ENCODE peak calls at places on chromosomes 6 and 20, in seven cellular contexts. One of them, this sample, is unnamed.

GRCh38 chr20:14710941-14711340 is 373.5 kb upstream of the FLRT3 start:
- DNase-seq in CD4-positive, alpha-beta memory T cell: no peak
- DNase-seq in heart right ventricle: no peak
- DNase-seq in tibial nerve: no peak
- DNase-seq in HCT116: no peak
- DNase-seq in GM12878: no peak
- DNase-seq in lower lobe of right lung: no peak
- DNase-seq in this sample: no peak

GRCh38 chr6:113936093-113936934 is 34.6 kb downstream of the HDAC2 start:
- DNase-seq in CD4-positive, alpha-beta memory T cell: peak; percentile 34
- DNase-seq in heart right ventricle: peak; percentile 32
- DNase-seq in tibial nerve: peak; percentile 28
- DNase-seq in HCT116: peak; percentile 33
- DNase-seq in GM12878: peak; percentile 24
- DNase-seq in lower lobe of right lung: no peak
- DNase-seq in this sample: no peak

GRCh38 chr6:138105446-138105845 is 1.8 kb downstream of the PERP start:
- DNase-seq in CD4-positive, alpha-beta memory T cell: no peak
- DNase-seq in heart right ventricle: no peak
- DNase-seq in tibial nerve: no peak
- DNase-seq in HCT116: no peak
- DNase-seq in GM12878: no peak
- DNase-seq in lower lobe of right lung: no peak
- DNase-seq in this sample: no peak

GRCh38 chr20:32972181-32973076 is 31.8 kb downstream of the SUN5 start:
- DNase-seq in CD4-positive, alpha-beta memory T cell: peak; percentile 91
- DNase-seq in heart right ventricle: no peak
- DNase-seq in tibial nerve: no peak
- DNase-seq in HCT116: no peak
- DNase-seq in GM12878: peak; percentile 91
- DNase-seq in lower lobe of right lung: no peak
- DNase-seq in this sample: peak; percentile 63

GRCh38 chr6:71886184-71887005 is at the start of gene RIMS1:
- DNase-seq in CD4-positive, alpha-beta memory T cell: no peak
- DNase-seq in heart right ventricle: no peak
- DNase-seq in tibial nerve: no peak
- DNase-seq in HCT116: no peak
- DNase-seq in GM12878: no peak
- DNase-seq in lower lobe of right lung: no peak
- DNase-seq in this sample: no peak

GRCh38 chr20:20393207-20393606 is 25.3 kb downstream of the INSM1 start:
- DNase-seq in CD4-positive, alpha-beta memory T cell: no peak
- DNase-seq in heart right ventricle: no peak
- DNase-seq in tibial nerve: no peak
- DNase-seq in HCT116: no peak
- DNase-seq in GM12878: no peak
- DNase-seq in lower lobe of right lung: no peak
- DNase-seq in this sample: no peak

GRCh38 chr6:8993111-8993510 is 557.8 kb upstream of the SLC35B3 start:
- DNase-seq in CD4-positive, alpha-beta memory T cell: no peak
- DNase-seq in heart right ventricle: no peak
- DNase-seq in tibial nerve: no peak
- DNase-seq in HCT116: no peak
- DNase-seq in GM12878: no peak
- DNase-seq in lower lobe of right lung: no peak
- DNase-seq in this sample: no peak

GRCh38 chr6:45681860-45682488 is 304.2 kb upstream of the SUPT3H start:
- DNase-seq in CD4-positive, alpha-beta memory T cell: peak; percentile 19
- DNase-seq in heart right ventricle: no peak
- DNase-seq in tibial nerve: no peak
- DNase-seq in HCT116: no peak
- DNase-seq in GM12878: peak; percentile 95
- DNase-seq in lower lobe of right lung: peak; percentile 80
- DNase-seq in this sample: no peak

GRCh38 chr6:38131527-38131965 is 312.0 kb downstream of the ZFAND3 start:
- DNase-seq in CD4-positive, alpha-beta memory T cell: no peak
- DNase-seq in heart right ventricle: peak; percentile 30
- DNase-seq in tibial nerve: peak; percentile 16
- DNase-seq in HCT116: no peak
- DNase-seq in GM12878: no peak
- DNase-seq in lower lobe of right lung: no peak
- DNase-seq in this sample: no peak

GRCh38 chr6:170208651-170209353 is 82.1 kb downstream of the DLL1 start:
- DNase-seq in CD4-positive, alpha-beta memory T cell: no peak
- DNase-seq in heart right ventricle: no peak
- DNase-seq in tibial nerve: peak; percentile 3
- DNase-seq in HCT116: no peak
- DNase-seq in GM12878: no peak
- DNase-seq in lower lobe of right lung: no peak
- DNase-seq in this sample: no peak

GRCh38 chr6:92201618-92202017 is 1217.7 kb downstream of the EPHA7 start:
- DNase-seq in CD4-positive, alpha-beta memory T cell: no peak
- DNase-seq in heart right ventricle: no peak
- DNase-seq in tibial nerve: no peak
- DNase-seq in HCT116: no peak
- DNase-seq in GM12878: no peak
- DNase-seq in lower lobe of right lung: no peak
- DNase-seq in this sample: no peak

GRCh38 chr20:2151805-2152727 is 50.4 kb downstream of the STK35 start:
- DNase-seq in CD4-positive, alpha-beta memory T cell: no peak
- DNase-seq in heart right ventricle: no peak
- DNase-seq in tibial nerve: no peak
- DNase-seq in HCT116: no peak
- DNase-seq in GM12878: no peak
- DNase-seq in lower lobe of right lung: no peak
- DNase-seq in this sample: no peak

GRCh38 chr6:34445313-34445860 is 19.5 kb upstream of the RPS10 start:
- DNase-seq in CD4-positive, alpha-beta memory T cell: no peak
- DNase-seq in heart right ventricle: no peak
- DNase-seq in tibial nerve: no peak
- DNase-seq in HCT116: no peak
- DNase-seq in GM12878: no peak
- DNase-seq in lower lobe of right lung: no peak
- DNase-seq in this sample: no peak

GRCh38 chr6:91057689-91058088 is 470.8 kb upstream of the MAP3K7 start:
- DNase-seq in CD4-positive, alpha-beta memory T cell: no peak
- DNase-seq in heart right ventricle: no peak
- DNase-seq in tibial nerve: no peak
- DNase-seq in HCT116: no peak
- DNase-seq in GM12878: no peak
- DNase-seq in lower lobe of right lung: no peak
- DNase-seq in this sample: no peak
- H3K9me3 ChIP-seq in CD4-positive, alpha-beta memory T cell: no peaks in the 10 kb centered on the region
- H3K9me3 ChIP-seq in heart right ventricle: peaks cover 12% of the 10 kb centered on the region
- H3K9me3 ChIP-seq in tibial nerve: no peaks in the 10 kb centered on the region
- H3K9me3 ChIP-seq in HCT116: peaks cover 9% of the 10 kb centered on the region
- H3K9me3 ChIP-seq in GM12878: no peaks in the 10 kb centered on the region
- H3K9me3 ChIP-seq in lower lobe of right lung: no peaks in the 10 kb centered on the region
- H3K9me3 ChIP-seq in this sample: no peaks in the 10 kb centered on the region

GRCh38 chr20:25289886-25290597 is 42.2 kb downstream of the PYGB start:
- DNase-seq in CD4-positive, alpha-beta memory T cell: no peak
- DNase-seq in heart right ventricle: no peak
- DNase-seq in tibial nerve: no peak
- DNase-seq in HCT116: no peak
- DNase-seq in GM12878: no peak
- DNase-seq in lower lobe of right lung: peak; percentile 28
- DNase-seq in this sample: no peak
- H3K9me3 ChIP-seq in CD4-positive, alpha-beta memory T cell: no peaks in the 10 kb centered on the region
- H3K9me3 ChIP-seq in heart right ventricle: no peaks in the 10 kb centered on the region
- H3K9me3 ChIP-seq in tibial nerve: no peaks in the 10 kb centered on the region
- H3K9me3 ChIP-seq in HCT116: no peaks in the 10 kb centered on the region
- H3K9me3 ChIP-seq in GM12878: no peaks in the 10 kb centered on the region
- H3K9me3 ChIP-seq in lower lobe of right lung: no peaks in the 10 kb centered on the region
- H3K9me3 ChIP-seq in this sample: no peaks in the 10 kb centered on the region

DNA sequence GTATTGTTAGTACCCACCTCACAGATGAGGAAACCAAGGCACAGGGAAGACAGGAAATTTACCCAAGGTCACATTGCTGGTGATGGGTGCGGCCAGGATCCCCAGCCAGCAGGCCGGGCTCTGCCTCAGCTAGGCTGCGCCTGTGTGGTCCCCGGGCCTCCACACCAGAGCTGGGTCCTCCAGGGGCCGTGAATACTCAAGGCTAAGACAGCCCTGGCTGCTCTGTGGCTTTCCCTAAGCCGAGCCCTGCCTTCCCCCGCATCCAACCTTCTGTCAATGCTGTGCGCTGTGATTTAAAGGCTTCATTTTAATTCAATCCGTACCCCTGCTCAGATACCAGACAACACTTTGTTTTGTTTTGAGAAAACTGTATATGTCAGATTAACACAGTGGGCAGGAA is 246.7 kb downstream of the TTLL2 start:
- DNase-seq in CD4-positive, alpha-beta memory T cell: no peak
- DNase-seq in heart right ventricle: no peak
- DNase-seq in tibial nerve: peak; percentile 4
- DNase-seq in HCT116: no peak
- DNase-seq in GM12878: no peak
- DNase-seq in lower lobe of right lung: no peak
- DNase-seq in this sample: no peak
- H3K9me3 ChIP-seq in CD4-positive, alpha-beta memory T cell: no peaks in the 10 kb centered on the region
- H3K9me3 ChIP-seq in heart right ventricle: no peaks in the 10 kb centered on the region
- H3K9me3 ChIP-seq in tibial nerve: no peaks in the 10 kb centered on the region
- H3K9me3 ChIP-seq in HCT116: no peaks in the 10 kb centered on the region
- H3K9me3 ChIP-seq in GM12878: no peaks in the 10 kb centered on the region
- H3K9me3 ChIP-seq in lower lobe of right lung: no peaks in the 10 kb centered on the region
- H3K9me3 ChIP-seq in this sample: no peaks in the 10 kb centered on the region

DNA sequence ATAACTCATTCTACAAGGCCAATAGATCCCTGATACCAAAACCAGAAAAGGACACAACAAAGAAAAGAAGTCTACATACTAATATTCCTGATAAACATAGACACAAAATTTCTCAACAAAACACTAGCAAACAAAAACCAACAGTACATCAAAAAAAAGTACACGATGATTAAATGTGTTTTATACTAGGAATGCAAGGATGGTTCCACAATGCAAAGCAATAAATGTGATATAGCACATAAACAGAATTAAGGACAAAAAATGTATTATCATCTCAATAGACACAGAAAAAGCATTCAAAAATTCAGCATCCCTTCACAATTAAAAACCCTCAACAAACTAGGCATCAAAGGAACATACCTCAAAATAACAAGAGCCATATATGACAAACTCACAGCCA is 23.2 kb downstream of the TREM1 start:
- DNase-seq in CD4-positive, alpha-beta memory T cell: no peak
- DNase-seq in heart right ventricle: no peak
- DNase-seq in tibial nerve: no peak
- DNase-seq in HCT116: no peak
- DNase-seq in GM12878: no peak
- DNase-seq in lower lobe of right lung: no peak
- DNase-seq in this sample: no peak
- H3K9me3 ChIP-seq in CD4-positive, alpha-beta memory T cell: peaks cover 7% of the 10 kb centered on the region
- H3K9me3 ChIP-seq in heart right ventricle: peaks cover 17% of the 10 kb centered on the region
- H3K9me3 ChIP-seq in tibial nerve: no peaks in the 10 kb centered on the region
- H3K9me3 ChIP-seq in HCT116: peaks cover 4% of the 10 kb centered on the region
- H3K9me3 ChIP-seq in GM12878: peaks cover 12% of the 10 kb centered on the region
- H3K9me3 ChIP-seq in lower lobe of right lung: peaks cover 25% of the 10 kb centered on the region
- H3K9me3 ChIP-seq in this sample: peaks cover 5% of the 10 kb centered on the region